ENCODE peak calls at places on chromosomes 3 and 15, in four cellular contexts. One of them, this sample, is unnamed.

GRCh38 chr3:136070953-136071949 is 105.7 kb downstream of the PPP2R3A start:
- DNase-seq in Caco-2: peak
- DNase-seq in neural crest cell: no peak
- DNase-seq in AG04450: no peak
- DNase-seq in this sample: no peak

GRCh38 chr3:31002730-31003129 is 108.3 kb upstream of the GADL1 start:
- DNase-seq in Caco-2: no peak
- DNase-seq in neural crest cell: no peak
- DNase-seq in AG04450: no peak
- DNase-seq in this sample: no peak

GRCh38 chr15:39479916-39480315 is 101.0 kb upstream of the THBS1 start:
- DNase-seq in Caco-2: no peak
- DNase-seq in neural crest cell: no peak
- DNase-seq in AG04450: no peak
- DNase-seq in this sample: no peak

GRCh38 chr15:22979699-22980188 is 424 bp downstream of the CYFIP1 start:
- DNase-seq in Caco-2: peak
- DNase-seq in neural crest cell: no peak
- DNase-seq in AG04450: no peak
- DNase-seq in this sample: peak

GRCh38 chr3:59663076-59663850 is 613.4 kb upstream of the CFAP20DC start:
- DNase-seq in Caco-2: no peak
- DNase-seq in neural crest cell: no peak
- DNase-seq in AG04450: no peak
- DNase-seq in this sample: no peak

GRCh38 chr3:36380171-36381031 is at the start of gene STAC:
- DNase-seq in Caco-2: no peak
- DNase-seq in neural crest cell: peak
- DNase-seq in AG04450: no peak
- DNase-seq in this sample: no peak

GRCh38 chr3:169218314-169218983 is 445.1 kb downstream of the MECOM start:
- DNase-seq in Caco-2: peak
- DNase-seq in neural crest cell: peak
- DNase-seq in AG04450: no peak
- DNase-seq in this sample: no peak

GRCh38 chr15:55327392-55327791 is 8.4 kb downstream of the PIGB start:
- DNase-seq in Caco-2: no peak
- DNase-seq in neural crest cell: no peak
- DNase-seq in AG04450: no peak
- DNase-seq in this sample: no peak

GRCh38 chr15:28096720-28097431 is 2.2 kb downstream of the OCA2 start:
- DNase-seq in Caco-2: no peak
- DNase-seq in neural crest cell: no peak
- DNase-seq in AG04450: no peak
- DNase-seq in this sample: no peak

GRCh38 chr3:77147836-77148578 is 108.1 kb downstream of the ROBO2 start:
- DNase-seq in Caco-2: no peak
- DNase-seq in neural crest cell: no peak
- DNase-seq in AG04450: no peak
- DNase-seq in this sample: no peak

GRCh38 chr15:64461577-64462162 is 1.3 kb downstream of the ZNF609 start:
- DNase-seq in Caco-2: peak
- DNase-seq in neural crest cell: peak
- DNase-seq in AG04450: no peak
- DNase-seq in this sample: peak

GRCh38 chr15:56667517-56667916 is 65.8 kb downstream of the ZNF280D start:
- DNase-seq in Caco-2: no peak
- DNase-seq in neural crest cell: no peak
- DNase-seq in AG04450: no peak
- DNase-seq in this sample: no peak

GRCh38 chr3:44402548-44402947 is 64.0 kb downstream of the TCAIM start:
- DNase-seq in Caco-2: no peak
- DNase-seq in neural crest cell: no peak
- DNase-seq in AG04450: no peak
- DNase-seq in this sample: no peak

GRCh38 chr15:74264081-74264501 is 28.0 kb downstream of the CCDC33 start:
- DNase-seq in Caco-2: no peak
- DNase-seq in neural crest cell: peak
- DNase-seq in AG04450: no peak
- DNase-seq in this sample: no peak

GRCh38 chr15:68888419-68888818 is 41.9 kb upstream of the SPESP1 start:
- DNase-seq in Caco-2: no peak
- DNase-seq in neural crest cell: no peak
- DNase-seq in AG04450: no peak
- DNase-seq in this sample: peak

GRCh38 chr15:58229297-58229768 is 91.2 kb downstream of the AQP9 start:
- DNase-seq in Caco-2: no peak
- DNase-seq in neural crest cell: peak
- DNase-seq in AG04450: no peak
- DNase-seq in this sample: no peak

GRCh38 chr3:169389211-169389924 is 274.1 kb downstream of the MECOM start:
- DNase-seq in Caco-2: peak
- DNase-seq in neural crest cell: no peak
- DNase-seq in AG04450: no peak
- DNase-seq in this sample: no peak

GRCh38 chr15:64695571-64695992 is 79.8 kb downstream of the RBPMS2 start:
- DNase-seq in Caco-2: no peak
- DNase-seq in neural crest cell: no peak
- DNase-seq in AG04450: no peak
- DNase-seq in this sample: no peak

GRCh38 chr3:133040696-133041523 is 2.7 kb downstream of the TMEM108 start:
- DNase-seq in Caco-2: peak
- DNase-seq in neural crest cell: peak
- DNase-seq in AG04450: peak
- DNase-seq in this sample: peak

GRCh38 chr3:129211772-129212171 is 28.1 kb upstream of the CNBP start:
- DNase-seq in Caco-2: peak
- DNase-seq in neural crest cell: no peak
- DNase-seq in AG04450: no peak
- DNase-seq in this sample: no peak

GRCh38 chr15:44719293-44719999 is 8.1 kb downstream of the B2M start:
- DNase-seq in Caco-2: no peak
- DNase-seq in neural crest cell: no peak
- DNase-seq in AG04450: no peak
- DNase-seq in this sample: peak

GRCh38 chr3:46660003-46660402 is 33.5 kb downstream of the ALS2CL start:
- DNase-seq in Caco-2: no peak
- DNase-seq in neural crest cell: no peak
- DNase-seq in AG04450: no peak
- DNase-seq in this sample: no peak

GRCh38 chr3:123050666-123051065 is 16.2 kb upstream of the PDIA5 start:
- DNase-seq in Caco-2: no peak
- DNase-seq in neural crest cell: no peak
- DNase-seq in AG04450: no peak
- DNase-seq in this sample: no peak

GRCh38 chr15:36230741-36231140 is 348.7 kb upstream of the CDIN1 start:
- DNase-seq in Caco-2: no peak
- DNase-seq in neural crest cell: no peak
- DNase-seq in AG04450: peak
- DNase-seq in this sample: no peak

GRCh38 chr3:114307222-114307840 is 13.5 kb downstream of the TIGIT start:
- DNase-seq in Caco-2: no peak
- DNase-seq in neural crest cell: no peak
- DNase-seq in AG04450: no peak
- DNase-seq in this sample: no peak

GRCh38 chr3:194876403-194877165 is 190.9 kb downstream of the FAM43A start:
- DNase-seq in Caco-2: no peak
- DNase-seq in neural crest cell: no peak
- DNase-seq in AG04450: no peak
- DNase-seq in this sample: no peak

GRCh38 chr15:39486546-39487081 is 94.3 kb upstream of the THBS1 start:
- DNase-seq in Caco-2: no peak
- DNase-seq in neural crest cell: no peak
- DNase-seq in AG04450: no peak
- DNase-seq in this sample: no peak

GRCh38 chr3:23404241-23404640 is 201.1 kb downstream of the UBE2E2 start:
- DNase-seq in Caco-2: no peak
- DNase-seq in neural crest cell: no peak
- DNase-seq in AG04450: no peak
- DNase-seq in this sample: no peak

DNA sequence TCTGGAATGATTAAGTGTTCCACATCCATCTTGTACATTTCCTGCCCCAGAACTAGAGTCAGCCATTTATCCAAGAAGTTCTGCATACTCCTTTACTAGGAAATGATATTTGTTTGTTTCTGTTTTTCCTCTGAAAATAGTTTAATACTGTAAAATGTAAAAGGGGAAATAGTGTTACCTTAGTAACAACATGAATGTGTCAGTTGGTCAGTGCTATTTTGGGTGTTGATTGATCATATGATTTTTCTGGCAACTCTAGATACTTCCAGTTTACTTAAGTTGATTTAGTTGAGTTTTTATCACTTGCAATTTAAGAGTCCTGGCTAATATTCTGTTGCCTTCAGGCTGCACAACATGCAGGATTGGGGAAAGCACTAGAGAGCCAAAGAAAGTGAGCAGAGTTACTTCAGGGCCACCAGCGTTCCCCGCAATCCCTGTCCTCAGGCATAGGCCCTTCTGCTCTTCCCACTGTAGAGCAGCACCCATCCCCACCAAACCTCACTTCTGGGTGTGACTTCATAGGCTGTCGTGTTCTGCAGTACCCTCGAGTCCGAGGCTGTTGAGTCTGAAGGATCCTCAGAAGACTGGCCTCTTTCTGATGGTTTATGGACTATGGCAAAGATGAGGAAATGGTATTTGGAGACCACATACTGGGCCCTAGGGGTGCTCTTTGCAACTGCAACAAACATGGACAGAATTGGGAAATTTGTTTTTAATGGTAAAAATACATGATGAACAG is 69.0 kb downstream of the CHD2 start:
- DNase-seq in Caco-2: no peak
- DNase-seq in neural crest cell: no peak
- DNase-seq in AG04450: no peak
- DNase-seq in this sample: no peak
- TF ChIP-seq CTCF in Caco-2: no peak
- TF ChIP-seq CTCF in neural crest cell: peak
- TF ChIP-seq CTCF in AG04450: no peak
- TF ChIP-seq CTCF in this sample: no peak

GRCh38 chr3:24650839-24651238 is 156.2 kb upstream of the THRB start:
- DNase-seq in Caco-2: no peak
- DNase-seq in neural crest cell: no peak
- DNase-seq in AG04450: no peak
- DNase-seq in this sample: no peak
- TF ChIP-seq CTCF in Caco-2: no peak
- TF ChIP-seq CTCF in neural crest cell: no peak
- TF ChIP-seq CTCF in AG04450: no peak
- TF ChIP-seq CTCF in this sample: no peak

DNA sequence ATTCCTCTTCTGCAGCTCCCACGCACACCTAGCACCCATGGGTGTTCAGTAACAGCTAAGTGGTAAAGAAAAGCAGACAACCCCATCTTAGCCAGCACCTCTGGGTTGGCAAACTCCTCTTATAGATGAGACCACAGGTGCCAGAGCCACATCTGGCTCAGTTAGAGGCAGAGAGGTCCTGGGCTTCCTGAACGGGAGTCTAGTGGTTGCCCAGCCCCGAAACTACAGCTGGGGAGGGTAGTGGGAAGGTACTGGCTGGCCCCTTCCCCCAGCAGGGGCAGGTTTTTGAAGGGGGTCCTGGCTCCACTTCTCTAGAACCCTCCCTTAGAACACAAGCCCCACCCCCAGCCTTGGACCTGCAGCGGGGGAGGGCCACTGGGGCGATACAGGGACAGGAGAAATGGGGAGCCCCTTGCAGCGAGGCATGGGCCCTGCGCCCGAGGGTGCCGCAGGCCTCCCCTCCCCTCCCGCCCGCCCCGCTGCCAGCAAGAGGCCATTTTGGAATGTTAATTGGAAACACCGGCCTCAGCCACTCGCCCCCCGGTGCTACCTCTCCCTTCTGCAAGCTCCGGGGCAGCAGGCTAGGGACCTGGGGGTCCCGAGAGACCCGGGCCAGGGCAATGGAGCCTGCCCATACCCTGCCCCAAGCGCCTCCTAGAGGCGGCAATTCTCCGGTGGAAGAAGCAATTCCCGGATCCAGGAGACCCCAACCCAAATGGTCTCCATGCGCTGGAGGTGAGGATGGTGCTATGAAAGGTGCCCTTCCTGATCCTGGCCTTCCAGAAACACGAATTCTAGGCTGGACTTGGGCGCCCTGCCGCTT is 1.5 kb downstream of the DUSP7 start:
- DNase-seq in Caco-2: no peak
- DNase-seq in neural crest cell: peak
- DNase-seq in AG04450: no peak
- DNase-seq in this sample: no peak
- TF ChIP-seq CTCF in Caco-2: no peak
- TF ChIP-seq CTCF in neural crest cell: peak
- TF ChIP-seq CTCF in AG04450: peak
- TF ChIP-seq CTCF in this sample: peak

DNA sequence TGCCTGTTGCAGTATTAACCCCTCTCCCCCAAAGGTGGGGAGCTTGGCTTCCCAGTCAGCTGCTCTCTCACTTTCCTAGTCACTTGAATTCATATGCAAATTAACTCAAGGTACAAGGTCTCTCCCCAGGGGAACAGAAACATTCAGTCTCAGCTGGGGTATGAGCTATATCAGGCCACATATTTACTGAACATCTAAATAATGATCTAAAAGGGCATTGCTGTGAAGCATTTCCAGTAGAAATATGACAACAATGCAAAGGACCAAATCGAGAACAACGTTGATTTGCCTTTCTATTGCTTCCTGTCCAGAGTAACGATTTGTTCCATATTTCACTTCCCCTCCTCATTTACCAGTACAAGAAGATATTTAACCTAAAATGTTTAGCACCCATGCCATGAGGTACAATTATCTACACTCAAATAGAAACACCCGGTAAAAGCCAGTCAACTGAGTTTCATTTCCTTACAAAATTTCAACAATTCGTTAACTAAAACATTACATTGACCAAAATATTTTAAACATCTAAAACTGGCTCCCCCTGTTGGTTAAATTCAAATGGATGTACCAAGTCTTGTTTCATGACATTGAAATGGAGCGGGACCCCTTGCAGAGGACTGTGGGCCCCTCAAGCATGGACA is 36.5 kb upstream of the KLHL6 start:
- DNase-seq in Caco-2: no peak
- DNase-seq in neural crest cell: no peak
- DNase-seq in AG04450: no peak
- DNase-seq in this sample: peak
- TF ChIP-seq CTCF in Caco-2: no peak
- TF ChIP-seq CTCF in neural crest cell: peak
- TF ChIP-seq CTCF in AG04450: peak
- TF ChIP-seq CTCF in this sample: peak

This sample was measured in GM10248.